ENCODE peak calls at places on chromosomes 4 and X, in six cellular contexts. B, R, O, X, E and W are unnamed samples. For H3K4me1, the result is how much of the 10 kb centered on the place peaks cover.

GRCh38 chrX:103063918-103064434 is at the start of gene BEX1:
- DNase-seq in X (peak), R (peak), O (no peak), E (peak), B (no peak), W (peak)

GRCh38 chr4:165662341-165662740 is 210.7 kb upstream of the TLL1 start:
- DNase-seq in O (no peak), B (no peak), E (no peak), R (no peak), X (no peak), W (peak)

GRCh38 chr4:66653937-66654336 is 891.4 kb downstream of the CENPC start:
- DNase-seq in R (no peak), O (no peak), E (no peak), B (no peak), X (no peak), W (no peak)

GRCh38 chr4:45453258-45453841 is 670.5 kb downstream of the GABRG1 start:
- DNase-seq in R (peak), O (no peak), B (no peak), E (peak), X (no peak), W (peak)

GRCh38 chr4:123555500-123556273 is 159.1 kb downstream of the SPRY1 start:
- DNase-seq in E (no peak), O (no peak), B (peak), X (peak), R (peak), W (peak)

GRCh38 chr4:173735055-173735454 is 205.0 kb upstream of the HAND2 start:
- DNase-seq in X (no peak), B (no peak), R (peak), O (no peak), E (no peak), W (no peak)

GRCh38 chrX:46627700-46628405 is 54.3 kb downstream of the CHST7 start:
- DNase-seq in O (no peak), R (no peak), X (no peak), B (no peak), E (no peak), W (no peak)

GRCh38 chrX:110402091-110402854 is 43.6 kb downstream of the RTL9 start:
- DNase-seq in X (no peak), O (no peak), E (no peak), B (no peak), R (no peak), W (peak)

DNA sequence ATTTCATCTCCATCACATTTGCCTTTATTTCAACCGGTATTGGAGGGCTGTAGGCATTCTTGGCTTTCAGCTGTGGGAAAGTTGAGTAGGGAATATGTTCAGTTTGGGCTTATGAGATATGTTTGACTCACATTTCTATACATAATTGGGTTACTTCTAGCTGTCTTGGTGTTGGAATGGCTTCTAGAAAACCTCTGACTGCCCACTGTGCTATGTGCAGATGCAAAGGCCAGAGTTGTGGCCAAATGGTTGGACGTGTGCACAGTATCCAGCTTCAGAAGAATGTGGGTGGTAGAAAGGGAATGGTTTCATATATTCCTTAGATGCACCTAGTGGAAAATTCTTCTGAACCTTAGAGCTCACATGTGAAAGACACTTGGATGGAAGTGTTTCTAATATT is 92.6 kb upstream of the H2AZ1 start:
- DNase-seq in X (no peak), E (no peak), R (no peak), O (no peak), B (no peak), W (no peak)
- H3K27ac ChIP-seq in X (no peak), E (no peak), R (no peak), O (no peak), B (no peak), W (no peak)

DNA sequence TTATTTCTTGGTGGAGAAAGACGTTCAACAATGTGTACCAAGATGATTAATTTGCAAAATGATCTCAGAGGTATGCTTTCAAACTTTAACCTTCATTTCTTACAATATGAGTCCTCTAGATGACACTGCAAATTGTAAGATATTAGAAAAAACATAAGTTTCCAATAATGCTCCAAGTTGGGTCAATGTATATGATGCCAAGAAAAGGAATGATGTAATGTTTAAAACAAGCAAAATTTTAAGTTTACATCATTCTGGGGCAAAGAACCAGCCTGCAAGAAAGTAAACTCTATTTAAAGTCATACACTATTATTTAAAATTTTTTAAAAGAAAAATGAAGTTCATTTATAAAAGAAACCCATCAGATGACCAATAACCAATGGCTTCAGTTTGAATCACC is 56.1 kb downstream of the PRSS12 start:
- DNase-seq in E (no peak), X (no peak), O (no peak), B (no peak), R (no peak), W (no peak)
- H3K4me3 ChIP-seq in E (no peak), X (no peak), O (no peak), B (no peak), R (no peak), W (no peak)

GRCh38 chr4:153474251-153474650 is 8.1 kb downstream of the TMEM131L start:
- DNase-seq in B (no peak), O (no peak), E (no peak), R (no peak), X (no peak), W (no peak)
- H3K4me1 ChIP-seq in B (under half), O (half or more), E (under half), R (under half), X (under half), W (under half)

DNA sequence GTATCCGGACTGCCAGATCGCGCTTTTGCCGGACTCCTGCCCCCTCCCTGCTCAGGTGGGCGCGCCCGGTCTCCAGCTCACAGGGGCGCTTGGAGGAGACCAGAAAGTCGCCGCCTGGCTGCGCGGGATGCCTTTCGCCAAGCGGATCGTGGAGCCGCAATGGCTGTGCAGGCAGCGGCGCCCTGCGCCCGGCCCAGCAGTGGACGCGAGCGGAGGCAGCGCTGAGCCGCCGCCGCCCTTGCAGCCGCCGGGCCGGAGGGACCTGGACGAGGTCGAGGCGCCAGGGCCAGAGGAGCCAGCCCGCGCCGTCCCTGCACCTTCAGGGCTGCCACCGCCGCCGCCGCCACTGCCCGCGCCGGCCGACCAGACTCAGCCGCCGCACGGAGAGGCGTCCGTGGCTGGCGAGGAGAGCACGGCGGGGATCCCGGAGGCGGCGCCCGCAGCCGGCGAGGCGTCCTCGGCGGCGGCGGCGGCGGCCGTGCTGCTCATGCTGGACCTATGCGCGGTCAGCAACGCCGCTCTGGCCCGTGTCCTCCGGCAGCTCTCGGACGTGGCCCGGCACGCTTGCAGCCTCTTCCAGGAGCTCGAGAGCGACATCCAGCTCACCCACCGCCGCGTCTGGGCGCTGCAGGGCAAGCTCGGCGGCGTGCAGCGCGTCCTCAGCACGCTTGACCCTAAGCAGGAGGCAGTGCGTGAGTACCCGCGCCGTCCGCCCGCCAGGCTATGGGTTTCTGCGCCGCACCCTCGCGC is 806 bp downstream of the NHS start:
- DNase-seq in X (no peak), E (peak), R (no peak), B (peak), O (no peak), W (peak)
- H3K27ac ChIP-seq in X (no peak), E (no peak), R (no peak), B (no peak), O (no peak), W (no peak)

DNA sequence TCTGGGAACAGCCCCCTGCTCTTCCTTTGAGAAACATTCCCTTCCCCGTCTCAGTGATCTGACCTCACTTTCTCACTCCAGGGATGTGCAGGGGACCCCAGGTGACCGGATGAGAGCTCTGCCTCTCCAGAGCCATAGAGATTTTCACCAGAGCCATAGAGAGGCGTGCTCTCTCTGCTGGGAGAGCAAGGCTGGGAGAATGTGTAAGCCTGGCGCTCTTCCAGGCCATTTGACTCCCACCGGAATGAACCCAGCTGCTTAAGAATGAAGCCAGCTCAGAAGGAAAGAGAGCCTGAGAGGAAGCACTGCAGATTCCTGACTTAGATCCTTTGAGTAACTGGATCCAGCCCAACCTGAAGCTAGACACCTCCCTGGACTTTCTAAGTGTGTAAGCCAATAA is 106.4 kb downstream of the DHX15 start:
- DNase-seq in B (no peak), O (no peak), R (peak), E (no peak), X (no peak), W (peak)
- H3K4me3 ChIP-seq in B (no peak), O (no peak), R (no peak), E (no peak), X (no peak), W (no peak)

GRCh38 chrX:44482575-44482974 is 60.1 kb downstream of the FUNDC1 start:
- DNase-seq in X (no peak), R (no peak), B (no peak), O (no peak), E (no peak), W (no peak)
- H3K4me1 ChIP-seq in X (under half), R (under half), B (under half), O (under half), E (under half), W (under half)

GRCh38 chr4:65646136-65646535 is 24.2 kb downstream of the EPHA5 start:
- DNase-seq in R (no peak), E (no peak), O (no peak), X (no peak), B (no peak), W (no peak)

GRCh38 chr4:65654976-65655375 is 15.3 kb downstream of the EPHA5 start:
- DNase-seq in O (no peak), E (no peak), B (no peak), X (no peak), R (no peak), W (no peak)

GRCh38 chr4:65656008-65656407 is 14.3 kb downstream of the EPHA5 start:
- DNase-seq in R (no peak), B (no peak), X (no peak), O (no peak), E (no peak), W (no peak)

GRCh38 chr4:65653740-65654361 is 16.4 kb downstream of the EPHA5 start:
- DNase-seq in X (no peak), E (no peak), O (no peak), R (no peak), B (no peak), W (no peak)

GRCh38 chr4:65651031-65651430 is 19.3 kb downstream of the EPHA5 start:
- DNase-seq in E (no peak), B (no peak), O (no peak), X (no peak), R (peak), W (no peak)
- H3K27ac ChIP-seq in E (no peak), B (no peak), O (no peak), X (no peak), R (peak), W (no peak)

GRCh38 chrX:41317487-41318208 is 16.3 kb upstream of the DDX3X start:
- DNase-seq in E (no peak), O (no peak), R (no peak), X (no peak), B (no peak), W (peak)
- H3K4me3 ChIP-seq in E (no peak), O (no peak), R (no peak), X (no peak), B (no peak), W (no peak)

GRCh38 chr4:98284640-98285046 is 23.5 kb downstream of the RAP1GDS1 start:
- DNase-seq in B (no peak), E (peak), R (no peak), O (no peak), X (no peak), W (no peak)

GRCh38 chr4:98283219-98284199 is 22.3 kb downstream of the RAP1GDS1 start:
- DNase-seq in X (no peak), O (no peak), E (no peak), B (no peak), R (no peak), W (peak)

GRCh38 chr4:98287328-98287727 is 26.1 kb downstream of the RAP1GDS1 start:
- DNase-seq in X (no peak), O (no peak), B (no peak), R (no peak), E (no peak), W (no peak)

GRCh38 chr4:98289375-98289774 is 28.2 kb downstream of the RAP1GDS1 start:
- DNase-seq in X (no peak), E (no peak), R (no peak), O (no peak), B (no peak), W (no peak)

GRCh38 chr4:98285676-98286075 is 24.5 kb downstream of the RAP1GDS1 start:
- DNase-seq in R (no peak), O (no peak), B (no peak), E (no peak), X (no peak), W (no peak)
- H3K4me1 ChIP-seq in R (under half), O (under half), B (under half), E (under half), X (under half), W (under half)